ENCODE peak calls at places on chromosomes 6 and 20, in eight cellular contexts. O is cardiac fibroblast, Y is mesenchymal stem cell, Q is upper lobe of right lung, E is adrenal gland, I is right lobe of liver, D is sigmoid colon, X is colonic mucosa. M is an unnamed sample.

GRCh38 chr20:63235399-63235983 is at the start of gene BIRC7:
- DNase-seq in I (no peak), X (no peak), O (no peak), E (peak), Y (peak), D (no peak), Q (peak), M (no peak)

GRCh38 chr20:63635431-63636141 is 8.7 kb upstream of the GMEB2 start:
- DNase-seq in Q (peak), O (no peak), D (no peak), I (no peak), Y (no peak), X (no peak), E (no peak), M (no peak)

GRCh38 chr6:34743625-34744293 is 13.5 kb upstream of the SNRPC start:
- DNase-seq in I (no peak), E (no peak), X (no peak), Q (no peak), Y (no peak), D (no peak), O (no peak), M (no peak)

GRCh38 chr20:38242848-38243449 is 17.6 kb downstream of the KIAA1755 start:
- DNase-seq in Q (peak), D (no peak), I (no peak), Y (no peak), X (no peak), E (no peak), O (no peak), M (no peak)

GRCh38 chr6:7143161-7143974 is 35.6 kb downstream of the RREB1 start:
- DNase-seq in Y (peak), X (no peak), Q (no peak), O (peak), E (no peak), D (no peak), I (no peak), M (no peak)

GRCh38 chr6:42403415-42403814 is 48.3 kb downstream of the TRERF1 start:
- DNase-seq in D (no peak), O (no peak), I (peak), Q (no peak), Y (peak), E (no peak), X (peak), M (no peak)

GRCh38 chr20:18166241-18166881 is 28.7 kb downstream of the KAT14 start:
- DNase-seq in I (no peak), E (no peak), Q (no peak), D (no peak), X (peak), O (no peak), Y (no peak), M (no peak)

GRCh38 chr6:104321301-104321700 is 538.4 kb downstream of the HACE1 start:
- DNase-seq in E (no peak), O (no peak), I (no peak), D (no peak), X (no peak), Y (no peak), Q (no peak), M (no peak)

GRCh38 chr6:149043476-149044130 is 273.9 kb upstream of the TAB2 start:
- DNase-seq in Y (no peak), E (no peak), X (no peak), D (no peak), Q (no peak), O (no peak), I (no peak), M (no peak)

GRCh38 chr6:14520029-14520428 is 402.5 kb downstream of the CD83 start:
- DNase-seq in X (no peak), E (no peak), I (no peak), O (no peak), Y (no peak), D (no peak), Q (no peak), M (no peak)

GRCh38 chr6:45613678-45614077 is 235.9 kb upstream of the SUPT3H start:
- DNase-seq in X (peak), Q (no peak), Y (peak), O (peak), I (no peak), D (peak), E (peak), M (peak)

GRCh38 chr6:100472674-100473073 is 8.0 kb upstream of the SIM1 start:
- DNase-seq in X (no peak), E (no peak), O (no peak), D (no peak), Q (no peak), Y (peak), I (no peak), M (no peak)

GRCh38 chr6:150025201-150025917 is at the start of gene RAET1L:
- DNase-seq in Q (no peak), X (peak), O (peak), E (peak), D (no peak), I (peak), Y (peak), M (no peak)

GRCh38 chr6:100347901-100348550 is 116.7 kb downstream of the SIM1 start:
- DNase-seq in X (no peak), D (no peak), Y (peak), Q (no peak), I (no peak), O (peak), E (no peak), M (no peak)

GRCh38 chr20:965956-966355 is 36.2 kb downstream of the RSPO4 start:
- DNase-seq in Q (no peak), I (no peak), X (no peak), E (no peak), D (no peak), Y (no peak), O (no peak), M (no peak)

GRCh38 chr20:52191436-52192295 is at the start of gene ZFP64:
- DNase-seq in Q (peak), E (peak), Y (peak), O (peak), D (peak), X (peak), I (peak), M (peak)

GRCh38 chr6:53239526-53239925 is 90.9 kb upstream of the GCM1 start:
- DNase-seq in I (no peak), X (no peak), Y (no peak), D (no peak), E (no peak), Q (no peak), O (no peak), M (no peak)

GRCh38 chr20:15594296-15594695 is 979.0 kb downstream of the KIF16B start:
- DNase-seq in D (no peak), X (no peak), Y (no peak), E (no peak), O (no peak), Q (no peak), I (no peak), M (no peak)

GRCh38 chr20:53606364-53606985 is 12.8 kb upstream of the ZNF217 start:
- DNase-seq in Y (peak), E (peak), X (no peak), D (no peak), Q (peak), I (peak), O (peak), M (no peak)

GRCh38 chr20:53609501-53610445 is 16.1 kb upstream of the ZNF217 start:
- DNase-seq in I (no peak), X (peak), D (peak), Y (peak), Q (peak), O (peak), E (peak), M (peak)

GRCh38 chr20:53611449-53611894 is 17.8 kb upstream of the ZNF217 start:
- DNase-seq in X (no peak), Y (peak), O (peak), I (peak), Q (no peak), D (peak), E (peak), M (no peak)

GRCh38 chr20:53608071-53608455 is 14.4 kb upstream of the ZNF217 start:
- DNase-seq in X (no peak), O (no peak), Y (no peak), Q (peak), I (no peak), E (no peak), D (no peak), M (peak)

DNA sequence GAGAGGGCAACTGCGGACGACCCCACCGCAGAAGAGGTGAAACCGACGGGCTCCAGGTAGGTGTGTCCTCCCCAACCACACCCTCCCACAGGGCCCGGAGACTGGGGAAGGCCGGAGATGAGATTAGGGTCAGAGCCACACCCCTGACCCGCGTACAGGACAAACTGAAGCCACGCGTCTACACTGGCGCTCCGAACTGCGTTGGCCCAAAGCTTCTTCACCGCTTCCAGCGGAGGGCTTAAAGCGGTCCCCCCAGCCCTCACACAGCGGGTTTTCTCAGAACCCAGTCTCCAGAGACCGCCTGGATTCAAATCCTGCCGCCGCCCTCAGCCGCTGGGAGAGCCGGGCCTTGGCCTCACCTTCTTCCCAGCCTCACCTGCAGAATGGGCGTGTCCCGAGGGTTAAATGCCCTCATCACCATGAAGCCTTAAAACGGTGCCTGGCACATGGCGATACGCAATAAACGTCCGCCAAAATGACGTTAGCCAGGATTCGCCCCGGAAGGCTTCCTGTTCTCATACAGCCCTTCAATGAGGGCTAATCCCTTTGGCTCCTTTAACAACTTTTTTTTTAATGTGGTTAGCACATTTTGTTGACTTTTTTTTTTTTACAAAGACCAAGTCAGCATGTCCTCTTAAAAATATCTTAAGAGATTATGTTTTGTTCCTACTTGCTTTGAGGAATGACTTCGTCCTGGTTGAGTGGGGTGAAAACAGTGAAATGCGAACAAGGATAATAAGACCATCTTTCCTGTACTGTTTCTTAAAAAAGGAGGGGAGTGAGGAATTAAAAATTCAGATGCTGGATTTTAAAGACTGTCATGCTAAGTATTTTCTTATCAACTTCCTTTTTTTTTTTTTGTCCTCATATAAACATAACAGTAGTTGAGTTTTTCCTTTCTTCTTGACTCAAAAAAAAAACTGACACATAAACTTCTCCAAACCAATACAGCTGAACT is 15.1 kb upstream of the ZNF217 start:
- DNase-seq in Y (peak), E (no peak), D (no peak), O (peak), I (no peak), Q (peak), X (peak), M (peak)
- H3K4me3 ChIP-seq in Y (no peak), E (no peak), D (no peak), O (no peak), I (no peak), Q (no peak), X (no peak), M (no peak)

DNA sequence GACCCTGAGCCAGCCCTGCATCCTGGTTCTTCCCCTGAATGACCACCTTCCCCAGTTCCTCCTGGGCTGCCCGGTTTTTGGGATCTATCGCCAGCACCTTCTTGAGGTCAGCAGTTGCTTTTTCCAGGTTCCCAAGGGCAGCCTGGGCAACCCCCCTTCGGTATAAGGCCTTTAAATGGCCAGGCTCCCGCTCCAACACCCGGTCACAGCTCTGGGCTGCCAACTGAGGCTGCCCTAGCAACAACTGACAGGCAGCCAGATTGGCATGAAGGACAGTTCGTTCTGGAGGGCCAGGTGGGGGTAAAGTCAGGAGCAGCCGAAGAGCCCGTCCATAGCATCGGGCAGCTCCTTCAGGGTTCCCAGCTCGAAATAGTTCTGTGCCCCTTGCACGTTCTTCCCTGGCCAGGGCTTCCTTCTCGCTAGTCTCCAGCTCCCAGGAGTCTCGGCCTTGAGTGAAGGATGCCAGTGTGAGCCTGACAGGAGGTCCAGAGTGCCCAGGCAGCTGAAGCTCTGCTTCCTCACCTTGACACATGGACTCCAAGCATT is 778 bp upstream of the ATF6B start:
- DNase-seq in Q (no peak), X (no peak), Y (no peak), I (no peak), O (no peak), E (no peak), D (no peak), M (peak)
- H3K4me3 ChIP-seq in Q (peak), X (peak), Y (no peak), I (peak), O (peak), E (no peak), D (peak), M (peak)

DNA sequence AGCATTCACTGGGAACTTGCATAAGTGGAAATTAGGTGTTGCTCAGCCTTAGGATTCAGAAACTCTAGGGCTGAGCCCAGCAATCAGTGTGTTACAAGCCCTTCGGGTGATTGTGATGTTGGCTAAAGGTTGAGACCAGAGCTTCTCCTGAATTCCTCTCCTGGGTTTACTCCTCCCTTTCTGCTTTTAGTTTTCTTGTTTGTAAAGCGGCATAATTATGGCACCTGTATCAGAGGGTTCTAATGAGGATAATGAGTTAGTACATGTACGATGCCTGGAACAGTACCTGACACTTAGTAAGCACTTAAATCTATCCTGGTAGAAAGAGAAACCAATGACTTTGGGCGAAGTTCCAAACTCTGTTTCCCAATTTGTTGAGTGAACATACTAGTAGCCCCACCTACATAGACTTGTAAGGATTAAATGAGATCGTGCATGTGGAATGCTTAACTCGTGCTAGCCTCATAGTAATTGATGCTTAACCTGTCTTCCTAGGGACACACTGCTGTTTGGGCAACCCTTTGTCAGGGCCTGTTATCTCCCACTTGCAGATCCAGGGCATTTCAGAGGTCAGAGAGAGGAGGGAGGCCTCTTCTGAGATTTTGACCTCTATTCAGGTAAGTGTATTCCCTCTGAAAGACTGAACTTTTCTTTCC is 937 bp upstream of the EZR start:
- DNase-seq in E (no peak), O (peak), X (no peak), D (no peak), Y (peak), Q (no peak), I (no peak), M (no peak)
- H3K4me3 ChIP-seq in E (no peak), O (no peak), X (no peak), D (no peak), Y (no peak), Q (peak), I (no peak), M (no peak)

DNA sequence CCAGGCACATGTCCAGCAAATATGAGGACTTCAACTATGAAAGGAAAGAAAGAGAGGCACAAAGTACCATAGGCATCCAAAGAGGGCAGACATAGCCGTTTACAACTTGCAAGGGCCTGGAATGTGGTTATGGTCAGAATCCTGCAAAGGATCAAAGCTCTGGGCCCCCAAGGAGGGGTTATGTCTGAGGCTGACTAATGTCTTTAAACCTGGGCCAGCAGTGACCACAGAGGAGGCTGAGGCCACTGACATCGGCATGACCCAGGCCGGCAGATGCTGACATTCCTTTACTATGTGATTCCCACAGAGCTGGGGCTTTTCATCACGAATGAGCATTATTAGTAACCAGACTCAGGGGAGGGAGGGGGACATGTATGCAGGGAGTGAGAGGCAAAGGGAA is 861.1 kb downstream of the DHX35 start:
- DNase-seq in O (peak), I (no peak), X (no peak), D (no peak), Y (peak), Q (no peak), E (no peak), M (peak)
- H3K4me3 ChIP-seq in O (no peak), I (no peak), X (no peak), D (no peak), Y (no peak), Q (no peak), E (no peak), M (no peak)